ENCODE peak calls at places on chromosomes 11 and 22, in eight cellular contexts. B, G, F, E, P, C, J and N are unnamed samples.

GRCh38 chr11:10285148-10285802 is 8.7 kb downstream of the SBF2 start:
- DNase-seq in B (no peak), G (no peak), F (no peak), E (no peak), P (no peak), C (no peak), J (no peak), N (no peak)

GRCh38 chr22:22942511-22943329 is 55.1 kb downstream of the IGLL5 start:
- DNase-seq in B (peak; percentile 44), G (peak; percentile 51), F (peak; percentile 33), E (peak; percentile 59), P (peak; percentile 68), C (no peak), J (peak; percentile 84), N (peak; percentile 73)

GRCh38 chr11:113675003-113675471 is 31.1 kb downstream of the TMPRSS5 start:
- DNase-seq in B (no peak), G (peak; percentile 88), F (peak; percentile 99), E (no peak), P (no peak), C (no peak), J (no peak), N (peak; percentile 24)

GRCh38 chr11:64103377-64103985 is 62.4 kb downstream of the MACROD1 start:
- DNase-seq in B (no peak), G (no peak), F (no peak), E (no peak), P (no peak), C (peak; percentile 53), J (no peak), N (no peak)

GRCh38 chr11:27013741-27014415 is 20.0 kb downstream of the FIBIN start:
- DNase-seq in B (no peak), G (peak; percentile 31), F (peak; percentile 84), E (no peak), P (no peak), C (no peak), J (peak; percentile 32), N (no peak)

GRCh38 chr11:73270855-73271477 is 1.2 kb upstream of the P2RY6 start:
- DNase-seq in B (no peak), G (no peak), F (no peak), E (peak; percentile 63), P (no peak), C (no peak), J (no peak), N (no peak)

GRCh38 chr11:37788141-37788877 is 1190.3 kb upstream of the RAG2 start:
- DNase-seq in B (peak; percentile 80), G (peak; percentile 91), F (peak; percentile 98), E (no peak), P (no peak), C (no peak), J (no peak), N (no peak)

GRCh38 chr22:31212783-31213626 is 907 bp downstream of the LIMK2 start:
- DNase-seq in B (no peak), G (no peak), F (no peak), E (peak; percentile 53), P (no peak), C (no peak), J (no peak), N (no peak)

GRCh38 chr11:35962373-35963138 is 18.7 kb downstream of the LDLRAD3 start:
- DNase-seq in B (no peak), G (no peak), F (no peak), E (no peak), P (no peak), C (no peak), J (no peak), N (no peak)

GRCh38 chr11:105215528-105215927 is 76.0 kb upstream of the CARD18 start:
- DNase-seq in B (no peak), G (no peak), F (no peak), E (no peak), P (no peak), C (no peak), J (no peak), N (no peak)

GRCh38 chr22:41285441-41285819 is 557 bp downstream of the RANGAP1 start:
- DNase-seq in B (peak; percentile 87), G (peak; percentile 96), F (peak; percentile 94), E (peak; percentile 74), P (peak; percentile 75), C (peak; percentile 78), J (peak; percentile 92), N (peak; percentile 88)

GRCh38 chr11:13277719-13278619 is at the start of gene BMAL1:
- DNase-seq in B (no peak), G (no peak), F (peak; percentile 8), E (peak; percentile 78), P (peak; percentile 87), C (peak; percentile 86), J (peak; percentile 54), N (peak; percentile 75)

GRCh38 chr11:108916935-108917334 is 252.1 kb downstream of the DDX10 start:
- DNase-seq in B (no peak), G (no peak), F (no peak), E (no peak), P (no peak), C (no peak), J (no peak), N (no peak)

GRCh38 chr22:44892803-44893730 is 116.7 kb downstream of the PHF21B start:
- DNase-seq in B (no peak), G (no peak), F (no peak), E (peak; percentile 29), P (no peak), C (no peak), J (no peak), N (no peak)

GRCh38 chr11:844693-845644 is 2.3 kb downstream of the TSPAN4 start:
- DNase-seq in B (peak; percentile 89), G (peak; percentile 87), F (peak; percentile 78), E (peak; percentile 75), P (peak; percentile 93), C (peak; percentile 94), J (peak; percentile 90), N (no peak)

GRCh38 chr11:119518746-119519382 is 95.9 kb upstream of the THY1 start:
- DNase-seq in B (no peak), G (peak; percentile 58), F (peak; percentile 58), E (no peak), P (peak; percentile 14), C (no peak), J (peak; percentile 80), N (no peak)

GRCh38 chr22:30535182-30535581 is 11.4 kb downstream of the SEC14L6 start:
- DNase-seq in B (no peak), G (no peak), F (no peak), E (no peak), P (no peak), C (no peak), J (no peak), N (no peak)

GRCh38 chr11:134905966-134906955 is 494.2 kb upstream of the B3GAT1 start:
- DNase-seq in B (no peak), G (no peak), F (no peak), E (no peak), P (no peak), C (no peak), J (no peak), N (no peak)

GRCh38 chr22:39300198-39300830 is 19.1 kb downstream of the RPL3 start:
- DNase-seq in B (no peak), G (no peak), F (no peak), E (no peak), P (peak; percentile 76), C (peak; percentile 51), J (no peak), N (no peak)

GRCh38 chr11:26974068-26974790 is 19.7 kb upstream of the FIBIN start:
- DNase-seq in B (no peak), G (peak; percentile 69), F (peak; percentile 73), E (no peak), P (no peak), C (no peak), J (no peak), N (no peak)

GRCh38 chr11:65170058-65170534 is at the start of gene SPDYC:
- DNase-seq in B (no peak), G (no peak), F (no peak), E (no peak), P (no peak), C (no peak), J (no peak), N (no peak)

GRCh38 chr22:33539902-33540751 is 380.1 kb downstream of the LARGE1 start:
- DNase-seq in B (no peak), G (peak; percentile 5), F (peak; percentile 17), E (peak; percentile 66), P (peak; percentile 74), C (peak; percentile 83), J (peak; percentile 59), N (no peak)

GRCh38 chr11:64007160-64007628 is 21.0 kb downstream of the OTUB1 start:
- DNase-seq in B (no peak), G (no peak), F (peak; percentile 34), E (no peak), P (no peak), C (no peak), J (peak; percentile 52), N (no peak)

GRCh38 chr11:28585007-28585406 is 476.8 kb downstream of the METTL15 start:
- DNase-seq in B (no peak), G (peak; percentile 84), F (peak; percentile 65), E (no peak), P (no peak), C (no peak), J (no peak), N (no peak)

GRCh38 chr11:93519179-93519578 is 24.0 kb downstream of the SMCO4 start:
- DNase-seq in B (no peak), G (no peak), F (no peak), E (no peak), P (no peak), C (no peak), J (no peak), N (no peak)

GRCh38 chr11:12089041-12089440 is 21.3 kb upstream of the MICAL2 start:
- DNase-seq in B (no peak), G (no peak), F (no peak), E (peak; percentile 16), P (no peak), C (no peak), J (no peak), N (no peak)
- TF ChIP-seq CTCF in B (no peak), G (no peak), F (no peak), E (no peak), P (no peak), C (no peak), J (no peak), N (no peak)

DNA sequence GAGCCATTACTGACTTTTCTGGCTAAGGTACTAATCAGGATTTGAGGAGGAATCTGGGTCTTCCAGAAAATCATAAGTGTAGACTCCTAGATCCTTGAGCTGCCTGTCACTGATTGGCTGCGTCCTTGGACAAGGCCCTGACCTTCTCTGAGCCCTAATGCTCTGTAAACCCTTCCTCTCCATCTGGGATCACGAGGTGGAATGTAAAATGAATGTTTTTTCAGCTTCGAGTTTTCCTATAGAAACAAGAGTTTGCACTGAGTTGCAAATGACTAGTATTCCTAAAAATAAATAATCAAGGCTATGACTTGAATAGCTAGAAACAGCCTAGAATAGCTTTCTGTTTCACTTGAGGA is 1.1 kb upstream of the DIXDC1 start:
- DNase-seq in B (no peak), G (peak; percentile 46), F (no peak), E (no peak), P (no peak), C (no peak), J (no peak), N (no peak)
- H3K4me3 ChIP-seq in B (no peak overlapping the region), G (peak overlapping the region; percentile 9), F (peak overlapping the region; percentile 65), E (no peak overlapping the region), P (no peak overlapping the region), C (no peak overlapping the region), J (peak overlapping the region; percentile 73), N (no peak overlapping the region)

GRCh38 chr11:68933605-68934320 is 30.1 kb downstream of the IGHMBP2 start:
- DNase-seq in B (no peak), G (no peak), F (no peak), E (no peak), P (peak; percentile 51), C (peak; percentile 47), J (no peak), N (no peak)
- H3K36me3 ChIP-seq in B (peaks cover 21% of the 10 kb centered on the region), G (peaks cover 78% of the 10 kb centered on the region), F (peaks cover 21% of the 10 kb centered on the region), E (peaks cover 85% of the 10 kb centered on the region), P (peaks cover 80% of the 10 kb centered on the region), C (peaks cover 6% of the 10 kb centered on the region), J (no peaks in the 10 kb centered on the region), N (peaks cover 45% of the 10 kb centered on the region)

GRCh38 chr22:46296257-46297150 is at the start of gene GTSE1:
- DNase-seq in B (peak; percentile 98), G (peak; percentile 96), F (peak; percentile 93), E (peak; percentile 98), P (peak; percentile 100), C (peak; percentile 100), J (peak; percentile 99), N (peak; percentile 98)
- TF ChIP-seq CTCF in B (peak; percentile 39), G (peak; percentile 32), F (no peak), E (peak; percentile 14), P (no peak), C (no peak), J (peak; percentile 35), N (peak; percentile 17)